ENCODE peak calls at places on chromosomes 3 and 15, in five cellular contexts. One of them, this sample, is unnamed.
A peak's percentile ranks its signal among the peaks of the same experiment; 100 is the strongest.

GRCh38 chr3:70981252-70981933 is 602.1 kb downstream of the FOXP1 start:
- DNase-seq in NCI-H345: no peak
- DNase-seq in dorsolateral prefrontal cortex: no peak
- DNase-seq in body of pancreas: no peak
- DNase-seq in GM10248: no peak
- DNase-seq in this sample: no peak

GRCh38 chr3:101268987-101269386 is 51.4 kb downstream of the IMPG2 start:
- DNase-seq in NCI-H345: no peak
- DNase-seq in dorsolateral prefrontal cortex: no peak
- DNase-seq in body of pancreas: no peak
- DNase-seq in GM10248: no peak
- DNase-seq in this sample: no peak

GRCh38 chr3:124969963-124970722 is 35.6 kb upstream of the MUC13 start:
- DNase-seq in NCI-H345: no peak
- DNase-seq in dorsolateral prefrontal cortex: no peak
- DNase-seq in body of pancreas: no peak
- DNase-seq in GM10248: no peak
- DNase-seq in this sample: no peak

GRCh38 chr15:73081321-73081958 is 29.2 kb downstream of the NEO1 start:
- DNase-seq in NCI-H345: peak; percentile 11
- DNase-seq in dorsolateral prefrontal cortex: no peak
- DNase-seq in body of pancreas: peak; percentile 17
- DNase-seq in GM10248: no peak
- DNase-seq in this sample: no peak

GRCh38 chr3:126053949-126054569 is 29.9 kb downstream of the SLC41A3 start:
- DNase-seq in NCI-H345: no peak
- DNase-seq in dorsolateral prefrontal cortex: no peak
- DNase-seq in body of pancreas: no peak
- DNase-seq in GM10248: no peak
- DNase-seq in this sample: no peak

GRCh38 chr3:52820741-52821140 is 9.7 kb downstream of the ITIH4 start:
- DNase-seq in NCI-H345: peak; percentile 2
- DNase-seq in dorsolateral prefrontal cortex: no peak
- DNase-seq in body of pancreas: peak; percentile 23
- DNase-seq in GM10248: peak; percentile 65
- DNase-seq in this sample: no peak

GRCh38 chr3:71566776-71567175 is 16.8 kb downstream of the FOXP1 start:
- DNase-seq in NCI-H345: no peak
- DNase-seq in dorsolateral prefrontal cortex: no peak
- DNase-seq in body of pancreas: no peak
- DNase-seq in GM10248: no peak
- DNase-seq in this sample: no peak

GRCh38 chr15:70528270-70528706 is 235.1 kb downstream of the UACA start:
- DNase-seq in NCI-H345: peak; percentile 11
- DNase-seq in dorsolateral prefrontal cortex: no peak
- DNase-seq in body of pancreas: no peak
- DNase-seq in GM10248: peak; percentile 74
- DNase-seq in this sample: no peak

GRCh38 chr3:119362010-119362409 is 67.8 kb downstream of the ARHGAP31 start:
- DNase-seq in NCI-H345: no peak
- DNase-seq in dorsolateral prefrontal cortex: no peak
- DNase-seq in body of pancreas: no peak
- DNase-seq in GM10248: no peak
- DNase-seq in this sample: no peak

GRCh38 chr3:188583476-188584161 is 429.7 kb downstream of the LPP start:
- DNase-seq in NCI-H345: no peak
- DNase-seq in dorsolateral prefrontal cortex: no peak
- DNase-seq in body of pancreas: no peak
- DNase-seq in GM10248: no peak
- DNase-seq in this sample: no peak

GRCh38 chr3:101279162-101279561 is 41.2 kb downstream of the IMPG2 start:
- DNase-seq in NCI-H345: no peak
- DNase-seq in dorsolateral prefrontal cortex: no peak
- DNase-seq in body of pancreas: no peak
- DNase-seq in GM10248: no peak
- DNase-seq in this sample: no peak

GRCh38 chr15:56524915-56525314 is 60.0 kb upstream of the MNS1 start:
- DNase-seq in NCI-H345: no peak
- DNase-seq in dorsolateral prefrontal cortex: no peak
- DNase-seq in body of pancreas: no peak
- DNase-seq in GM10248: no peak
- DNase-seq in this sample: peak; percentile 9

GRCh38 chr3:197456271-197457091 is 99.3 kb downstream of the BDH1 start:
- DNase-seq in NCI-H345: no peak
- DNase-seq in dorsolateral prefrontal cortex: peak; percentile 83
- DNase-seq in body of pancreas: peak; percentile 84
- DNase-seq in GM10248: peak; percentile 71
- DNase-seq in this sample: no peak

GRCh38 chr15:58771621-58772235 is 626 bp downstream of the MINDY2 start:
- DNase-seq in NCI-H345: no peak
- DNase-seq in dorsolateral prefrontal cortex: peak; percentile 62
- DNase-seq in body of pancreas: peak; percentile 60
- DNase-seq in GM10248: peak; percentile 42
- DNase-seq in this sample: no peak

GRCh38 chr15:40061212-40061901 is 22.4 kb upstream of the SRP14 start:
- DNase-seq in NCI-H345: no peak
- DNase-seq in dorsolateral prefrontal cortex: no peak
- DNase-seq in body of pancreas: no peak
- DNase-seq in GM10248: peak; percentile 68
- DNase-seq in this sample: no peak

GRCh38 chr15:73368301-73369072 is at the start of gene HCN4:
- DNase-seq in NCI-H345: peak; percentile 62
- DNase-seq in dorsolateral prefrontal cortex: no peak
- DNase-seq in body of pancreas: peak; percentile 40
- DNase-seq in GM10248: no peak
- DNase-seq in this sample: no peak

GRCh38 chr3:77464106-77464688 is 424.3 kb downstream of the ROBO2 start:
- DNase-seq in NCI-H345: no peak
- DNase-seq in dorsolateral prefrontal cortex: no peak
- DNase-seq in body of pancreas: no peak
- DNase-seq in GM10248: no peak
- DNase-seq in this sample: no peak

GRCh38 chr3:137765310-137766033 is 1.4 kb downstream of the SOX14 start:
- DNase-seq in NCI-H345: no peak
- DNase-seq in dorsolateral prefrontal cortex: no peak
- DNase-seq in body of pancreas: no peak
- DNase-seq in GM10248: peak; percentile 8
- DNase-seq in this sample: no peak

GRCh38 chr3:154955907-154956533 is 124.1 kb upstream of the MME start:
- DNase-seq in NCI-H345: no peak
- DNase-seq in dorsolateral prefrontal cortex: no peak
- DNase-seq in body of pancreas: no peak
- DNase-seq in GM10248: no peak
- DNase-seq in this sample: no peak

GRCh38 chr3:32438596-32439344 is 47.1 kb downstream of the CMTM7 start:
- DNase-seq in NCI-H345: no peak
- DNase-seq in dorsolateral prefrontal cortex: no peak
- DNase-seq in body of pancreas: no peak
- DNase-seq in GM10248: peak; percentile 85
- DNase-seq in this sample: no peak

GRCh38 chr15:91412529-91412928 is 312.5 kb downstream of the SV2B start:
- DNase-seq in NCI-H345: no peak
- DNase-seq in dorsolateral prefrontal cortex: no peak
- DNase-seq in body of pancreas: no peak
- DNase-seq in GM10248: no peak
- DNase-seq in this sample: no peak

GRCh38 chr3:196563721-196564225 is 4.6 kb downstream of the WDR53 start:
- DNase-seq in NCI-H345: no peak
- DNase-seq in dorsolateral prefrontal cortex: no peak
- DNase-seq in body of pancreas: no peak
- DNase-seq in GM10248: no peak
- DNase-seq in this sample: no peak

GRCh38 chr3:55485208-55485791 is 1.8 kb downstream of the WNT5A start:
- DNase-seq in NCI-H345: peak; percentile 72
- DNase-seq in dorsolateral prefrontal cortex: no peak
- DNase-seq in body of pancreas: peak; percentile 83
- DNase-seq in GM10248: peak; percentile 86
- DNase-seq in this sample: no peak

GRCh38 chr15:96345560-96346389 is 15.3 kb downstream of the NR2F2 start:
- DNase-seq in NCI-H345: no peak
- DNase-seq in dorsolateral prefrontal cortex: no peak
- DNase-seq in body of pancreas: peak; percentile 69
- DNase-seq in GM10248: peak; percentile 62
- DNase-seq in this sample: no peak

GRCh38 chr15:74042603-74043424 is 39.5 kb downstream of the GOLGA6A start:
- DNase-seq in NCI-H345: no peak
- DNase-seq in dorsolateral prefrontal cortex: no peak
- DNase-seq in body of pancreas: no peak
- DNase-seq in GM10248: no peak
- DNase-seq in this sample: no peak

GRCh38 chr3:61493339-61493738 is 68.0 kb upstream of the PTPRG start:
- DNase-seq in NCI-H345: no peak
- DNase-seq in dorsolateral prefrontal cortex: no peak
- DNase-seq in body of pancreas: no peak
- DNase-seq in GM10248: no peak
- DNase-seq in this sample: no peak

This sample was measured in AG04449.